ENCODE peak calls at places on chromosomes 16 and 17, in ten cellular contexts. J is left ventricle myocardium inferior, I is GM06990, M is WTC11, W is IMR-90, U is HFF-Myc, L is cardiac fibroblast, D is mucosa of descending colon, O is retinal pigment epithelial cell, X is right atrium auricular region. R is an unnamed sample.

GRCh38 chr16:47304563-47304962 is 156.3 kb downstream of the ITFG1 start:
- DNase-seq in J (no peak), I (no peak), M (no peak), W (peak), U (no peak), L (no peak), D (no peak), O (no peak), X (no peak), R (no peak)

GRCh38 chr16:86355114-86355513 is 155.2 kb upstream of the FOXF1 start:
- DNase-seq in J (no peak), I (no peak), M (no peak), W (peak), U (no peak), L (no peak), D (no peak), O (no peak), X (no peak), R (no peak)

GRCh38 chr16:19559242-19559910 is 3.9 kb downstream of the VPS35L start:
- DNase-seq in J (no peak), I (no peak), M (no peak), W (peak), U (peak), L (peak), D (no peak), O (no peak), X (no peak), R (peak)

GRCh38 chr17:66432996-66433556 is 130.7 kb downstream of the PRKCA start:
- DNase-seq in J (no peak), I (no peak), M (no peak), W (peak), U (no peak), L (peak), D (no peak), O (no peak), X (no peak), R (no peak)

GRCh38 chr17:67412057-67412456 is 35.0 kb downstream of the PITPNC1 start:
- DNase-seq in J (no peak), I (no peak), M (no peak), W (no peak), U (no peak), L (no peak), D (no peak), O (no peak), X (no peak), R (no peak)

GRCh38 chr16:56869513-56870270 is 4.7 kb downstream of the SLC12A3 start:
- DNase-seq in J (no peak), I (peak), M (peak), W (no peak), U (no peak), L (peak), D (no peak), O (no peak), X (no peak), R (peak)

GRCh38 chr16:49050607-49051006 is 231.0 kb downstream of the CBLN1 start:
- DNase-seq in J (no peak), I (no peak), M (no peak), W (no peak), U (no peak), L (no peak), D (no peak), O (no peak), X (no peak), R (no peak)

GRCh38 chr17:33234930-33235685 is 58.0 kb downstream of the ASIC2 start:
- DNase-seq in J (peak), I (no peak), M (no peak), W (peak), U (peak), L (peak), D (no peak), O (peak), X (peak), R (no peak)

GRCh38 chr17:6780886-6781285 is 4.9 kb downstream of the FBXO39 start:
- DNase-seq in J (no peak), I (no peak), M (no peak), W (no peak), U (no peak), L (no peak), D (no peak), O (no peak), X (no peak), R (no peak)

GRCh38 chr17:41989702-41990419 is 23.3 kb downstream of the CNP start:
- DNase-seq in J (no peak), I (no peak), M (no peak), W (no peak), U (no peak), L (no peak), D (no peak), O (no peak), X (no peak), R (no peak)

GRCh38 chr17:44903012-44903685 is 3.9 kb upstream of the EFTUD2 start:
- DNase-seq in J (no peak), I (no peak), M (no peak), W (no peak), U (no peak), L (no peak), D (no peak), O (no peak), X (no peak), R (no peak)

GRCh38 chr17:60888812-60889709 is 211.4 kb downstream of the BCAS3 start:
- DNase-seq in J (no peak), I (no peak), M (no peak), W (peak), U (no peak), L (peak), D (no peak), O (no peak), X (no peak), R (no peak)

GRCh38 chr16:72857841-72858594 is 189.9 kb downstream of the ZFHX3 start:
- DNase-seq in J (no peak), I (no peak), M (no peak), W (no peak), U (no peak), L (no peak), D (no peak), O (no peak), X (no peak), R (no peak)

GRCh38 chr17:45096141-45096540 is 35.0 kb downstream of the NMT1 start:
- DNase-seq in J (no peak), I (no peak), M (no peak), W (peak), U (no peak), L (peak), D (no peak), O (no peak), X (no peak), R (no peak)

GRCh38 chr16:88285514-88285822 is 97.3 kb upstream of the ZNF469 start:
- DNase-seq in J (no peak), I (no peak), M (no peak), W (no peak), U (no peak), L (no peak), D (no peak), O (no peak), X (no peak), R (no peak)

GRCh38 chr16:8375208-8375607 is 215.1 kb downstream of the TMEM114 start:
- DNase-seq in J (no peak), I (no peak), M (no peak), W (no peak), U (no peak), L (no peak), D (no peak), O (no peak), X (no peak), R (no peak)

GRCh38 chr16:8751481-8752311 is 45.7 kb downstream of the TMEM186 start:
- DNase-seq in J (no peak), I (no peak), M (no peak), W (peak), U (peak), L (peak), D (no peak), O (peak), X (no peak), R (no peak)

GRCh38 chr16:5008311-5008731 is 25.4 kb downstream of the NAGPA start:
- DNase-seq in J (no peak), I (no peak), M (no peak), W (no peak), U (no peak), L (no peak), D (no peak), O (no peak), X (no peak), R (no peak)

GRCh38 chr16:1093284-1094123 is 2.5 kb downstream of the C1QTNF8 start:
- DNase-seq in J (no peak), I (peak), M (peak), W (no peak), U (no peak), L (peak), D (no peak), O (no peak), X (no peak), R (no peak)

GRCh38 chr17:2081564-2081963 is 26.7 kb downstream of the HIC1 start:
- DNase-seq in J (no peak), I (no peak), M (no peak), W (peak), U (no peak), L (peak), D (no peak), O (no peak), X (no peak), R (no peak)

GRCh38 chr16:68492501-68493411 is 44.4 kb upstream of the SMPD3 start:
- DNase-seq in J (no peak), I (no peak), M (no peak), W (no peak), U (no peak), L (no peak), D (peak), O (peak), X (no peak), R (no peak)

GRCh38 chr16:31479752-31480151 is 3.2 kb upstream of the SLC5A2 start:
- DNase-seq in J (no peak), I (no peak), M (no peak), W (no peak), U (no peak), L (no peak), D (peak), O (no peak), X (no peak), R (no peak)

GRCh38 chr17:40552806-40553693 is 12.2 kb downstream of the CCR7 start:
- DNase-seq in J (no peak), I (no peak), M (peak), W (no peak), U (no peak), L (peak), D (no peak), O (no peak), X (peak), R (no peak)

GRCh38 chr16:2285731-2286191 is 17.8 kb upstream of the RNPS1 start:
- DNase-seq in J (no peak), I (no peak), M (no peak), W (no peak), U (no peak), L (no peak), D (no peak), O (no peak), X (no peak), R (no peak)

DNA sequence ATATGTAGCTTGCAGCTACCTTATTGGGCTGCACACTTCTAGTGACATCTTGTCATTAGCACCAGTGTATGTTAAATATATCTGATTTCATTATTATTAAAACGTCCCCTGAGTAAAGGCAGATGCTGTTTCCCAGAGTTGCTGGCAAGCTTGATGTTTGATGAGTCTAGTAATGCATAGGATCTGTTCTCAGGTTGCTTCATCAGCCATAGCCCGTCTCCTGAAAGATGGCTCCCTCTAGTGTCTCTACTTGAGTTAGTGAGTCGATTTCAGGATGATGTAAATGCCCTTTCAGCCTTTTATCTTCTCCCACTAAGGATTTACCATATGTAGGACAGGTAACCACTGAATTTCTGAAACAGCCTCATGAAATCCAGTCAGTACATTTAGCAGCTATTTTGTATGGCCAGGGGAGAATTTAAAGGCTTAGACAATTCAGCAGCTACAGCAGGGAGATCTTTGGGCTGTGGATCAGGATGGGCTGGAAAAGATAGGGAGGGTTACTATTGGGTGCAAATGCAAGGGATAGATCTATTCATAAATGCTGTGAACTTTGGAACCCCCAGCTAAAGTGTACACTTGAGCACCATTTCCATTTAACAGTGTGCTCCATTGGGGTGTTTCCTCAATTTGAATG is 376.3 kb downstream of the CNTNAP4 start:
- DNase-seq in J (no peak), I (no peak), M (no peak), W (peak), U (peak), L (peak), D (no peak), O (peak), X (no peak), R (peak)
- TF ChIP-seq CTCF in J (peak), I (peak), M (no peak), W (peak), U (peak), L (peak), D (no peak), O (peak), X (peak), R (peak)

DNA sequence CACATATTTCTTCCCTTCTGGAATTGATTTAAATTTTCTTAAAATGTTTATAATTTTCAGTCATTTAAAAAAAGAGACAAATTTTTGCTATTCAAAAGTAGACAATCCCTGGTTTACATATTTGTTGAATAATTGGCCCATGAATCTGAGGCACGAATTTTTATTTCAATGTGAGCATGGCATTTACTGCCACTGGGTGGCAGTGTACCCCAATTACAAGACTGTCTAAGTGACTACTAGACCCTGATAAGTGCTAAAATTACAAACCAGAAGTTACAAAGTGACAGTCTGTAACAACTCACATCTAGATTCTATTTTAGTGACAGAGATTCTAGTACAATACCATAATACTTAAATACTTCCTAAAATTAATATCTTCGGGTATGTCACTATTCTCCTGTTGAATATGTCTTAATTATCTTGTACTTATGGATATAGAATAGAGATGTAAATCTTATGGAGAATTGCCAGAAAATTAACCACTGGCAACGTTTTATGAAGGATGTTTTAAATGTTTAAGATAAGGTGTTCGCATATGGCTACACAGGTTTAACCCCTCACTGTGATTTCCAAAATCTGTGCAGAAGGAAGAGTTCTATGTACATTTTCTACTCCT is 235.8 kb downstream of the MAP2K4 start:
- DNase-seq in J (no peak), I (peak), M (no peak), W (peak), U (peak), L (peak), D (no peak), O (peak), X (no peak), R (peak)
- TF ChIP-seq CTCF in J (peak), I (peak), M (peak), W (peak), U (peak), L (peak), D (peak), O (peak), X (peak), R (peak)

DNA sequence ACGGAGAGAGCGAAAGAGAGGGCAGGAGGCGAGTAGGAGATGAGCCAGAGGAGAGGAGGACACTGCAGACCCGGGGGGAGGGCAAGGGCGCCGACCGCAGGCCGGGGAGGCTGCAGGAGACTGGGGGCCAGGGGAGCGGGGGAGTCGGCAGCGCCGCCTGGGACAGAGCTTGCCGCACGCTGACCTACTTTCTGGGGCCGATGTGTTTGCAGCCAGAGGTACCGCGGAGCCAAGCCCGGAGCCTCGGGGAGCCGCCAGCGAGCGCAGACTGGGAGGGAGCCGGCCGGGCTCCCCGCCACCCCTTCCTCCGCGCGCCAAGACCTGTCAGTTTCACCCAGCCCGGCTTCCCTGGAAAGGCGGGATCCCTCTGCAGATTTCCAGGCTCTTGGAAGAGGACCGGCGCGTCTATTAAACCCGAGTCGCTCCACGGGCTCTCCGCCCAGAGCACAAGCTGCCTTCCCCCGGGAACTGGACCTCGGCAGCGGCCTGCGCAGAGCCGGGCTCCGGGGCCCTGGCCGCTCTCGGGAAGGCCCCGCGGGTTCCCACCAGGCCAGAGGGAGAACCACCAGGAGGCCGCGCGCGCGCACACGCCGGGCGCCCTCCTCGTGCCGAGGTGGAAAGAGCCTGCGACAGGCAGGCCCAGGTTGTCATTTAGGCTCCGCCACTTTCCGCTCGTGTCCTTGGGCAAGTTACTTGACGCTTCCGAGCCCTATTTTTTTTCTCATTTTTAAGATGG is 74.5 kb downstream of the CMC2 start:
- DNase-seq in J (peak), I (peak), M (peak), W (peak), U (no peak), L (peak), D (peak), O (peak), X (peak), R (peak)
- TF ChIP-seq CTCF in J (no peak), I (no peak), M (no peak), W (no peak), U (no peak), L (peak), D (no peak), O (peak), X (peak), R (no peak)

GRCh38 chr17:38330941-38331411 is 12.8 kb downstream of the GPR179 start:
- DNase-seq in J (no peak), I (no peak), M (no peak), W (no peak), U (no peak), L (no peak), D (no peak), O (no peak), X (no peak), R (no peak)

GRCh38 chr17:38334480-38335364 is 9.0 kb downstream of the GPR179 start:
- DNase-seq in J (no peak), I (no peak), M (no peak), W (no peak), U (no peak), L (no peak), D (no peak), O (no peak), X (no peak), R (no peak)

GRCh38 chr17:38332735-38333134 is 11.0 kb downstream of the GPR179 start:
- DNase-seq in J (no peak), I (no peak), M (no peak), W (no peak), U (no peak), L (no peak), D (no peak), O (no peak), X (no peak), R (no peak)

GRCh38 chr17:38336838-38337237 is 6.9 kb downstream of the GPR179 start:
- DNase-seq in J (no peak), I (no peak), M (no peak), W (no peak), U (no peak), L (no peak), D (no peak), O (no peak), X (no peak), R (no peak)

DNA sequence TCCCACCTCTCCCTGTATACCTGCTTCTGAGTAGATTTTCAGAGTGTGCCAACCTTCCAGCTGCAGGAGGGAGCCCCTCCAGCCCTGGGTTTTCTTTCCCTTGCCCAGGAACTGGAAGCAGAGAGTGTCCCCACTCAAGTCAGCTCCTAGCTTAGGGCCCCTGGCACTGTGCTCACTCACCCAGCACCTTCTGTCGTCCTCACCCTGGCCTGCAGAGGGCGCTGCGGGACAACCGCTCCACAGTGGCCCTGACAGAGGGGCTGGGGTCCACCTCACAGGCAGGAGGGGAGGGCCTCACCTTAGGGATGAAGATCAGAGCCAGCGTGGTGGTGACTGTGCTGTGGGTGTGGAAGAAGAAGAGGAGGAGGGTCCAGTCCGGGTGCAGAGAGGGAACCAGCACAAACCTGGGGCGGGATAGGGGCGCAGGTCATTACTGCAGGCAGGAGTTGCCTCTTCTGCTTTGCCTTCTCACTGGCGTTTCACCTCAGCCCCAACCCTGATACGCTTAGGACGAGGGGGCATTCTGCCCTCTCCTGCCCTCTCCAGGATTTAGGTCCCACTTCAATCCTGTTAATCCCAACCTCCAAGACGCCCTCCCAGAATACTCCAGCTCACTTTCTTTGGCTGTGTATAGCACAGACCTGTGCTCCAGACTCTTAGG is 10.0 kb downstream of the GPR179 start:
- DNase-seq in J (no peak), I (no peak), M (peak), W (no peak), U (no peak), L (no peak), D (peak), O (no peak), X (no peak), R (peak)
- TF ChIP-seq CTCF in J (peak), I (peak), M (peak), W (peak), U (peak), L (peak), D (no peak), O (peak), X (peak), R (peak)

DNA sequence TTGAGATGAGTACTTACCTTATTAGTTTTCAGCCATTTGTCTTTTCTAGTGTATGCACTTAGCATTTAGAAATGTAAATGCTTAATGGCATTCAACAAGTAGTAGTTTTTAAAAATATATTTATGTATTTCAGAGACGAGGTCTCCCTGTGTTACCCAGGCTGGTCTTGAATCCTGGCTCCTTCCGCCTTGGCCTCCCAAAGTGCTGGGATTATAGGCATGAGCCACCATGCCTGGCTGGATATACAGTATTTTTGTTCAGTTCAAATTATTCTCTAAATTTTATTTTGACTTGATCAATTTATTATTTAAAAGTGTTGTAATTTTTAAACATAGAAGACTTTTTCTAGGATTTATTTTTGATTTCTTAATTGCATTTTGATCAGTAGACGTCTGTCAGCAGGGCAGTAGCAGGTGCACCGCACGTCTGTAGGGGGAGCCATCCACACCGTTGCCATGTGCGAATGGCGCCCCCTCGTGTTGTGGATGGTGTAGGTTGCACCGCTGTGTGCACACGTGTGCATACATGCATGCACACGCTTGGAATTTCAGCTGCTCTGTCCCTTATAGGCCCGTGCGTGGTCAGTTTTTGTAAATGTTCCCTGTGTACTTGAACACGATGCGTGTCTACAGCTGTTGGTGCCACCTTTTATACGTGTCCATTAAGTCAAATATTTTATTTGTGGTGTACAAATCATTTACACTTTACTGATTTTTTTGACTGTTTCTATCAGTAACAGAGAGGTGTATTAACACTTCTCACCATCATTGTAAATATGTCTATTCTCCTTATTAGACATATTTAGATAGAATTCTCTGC is 30.6 kb downstream of the RPTOR start:
- DNase-seq in J (peak), I (peak), M (peak), W (peak), U (peak), L (peak), D (peak), O (peak), X (peak), R (peak)
- TF ChIP-seq CTCF in J (peak), I (peak), M (peak), W (peak), U (peak), L (peak), D (peak), O (peak), X (peak), R (peak)